ENCODE peak calls at places on chromosomes 1 and 21, in ten cellular contexts. I is stimulated activated CD8-positive, alpha-beta memory T cell treated with anti-CD3 and anti-CD28 coated beads, Interleukin-12 subunit alpha, Interleukin-12 subunit beta, amount 100 ng/mL, for 1 hour; V is C1 segment of cervical spinal cord; N is astrocyte of the spinal cord; T is HTR-8/SVneo; B is GM13977; U is AG08396; W is body of pancreas; J is left cardiac atrium; X is activated gamma-delta T cell treated with Interleukin-2 at 50 U/mL for 16 hours. H is an unnamed sample.

GRCh38 chr1:2031546-2032540 is 12.7 kb downstream of the GABRD start:
- DNase-seq in I (no peak), V (no peak), N (no peak), T (no peak), B (no peak), U (no peak), W (no peak), J (no peak), X (no peak), H (no peak)

GRCh38 chr21:43865471-43866181 is 603 bp downstream of the AGPAT3 start:
- DNase-seq in I (no peak), V (no peak), N (no peak), T (no peak), B (peak), U (peak), W (peak), J (peak), X (peak), H (no peak)

GRCh38 chr21:33380483-33380998 is 22.7 kb upstream of the IFNGR2 start:
- DNase-seq in I (peak), V (no peak), N (peak), T (peak), B (peak), U (peak), W (peak), J (peak), X (peak), H (peak)

GRCh38 chr1:151478140-151478812 is 19.0 kb upstream of the POGZ start:
- DNase-seq in I (no peak), V (no peak), N (no peak), T (no peak), B (peak), U (no peak), W (no peak), J (no peak), X (no peak), H (no peak)

GRCh38 chr21:33266050-33266783 is at the start of gene IL10RB:
- DNase-seq in I (peak), V (peak), N (peak), T (peak), B (peak), U (peak), W (peak), J (peak), X (peak), H (peak)

GRCh38 chr1:100400332-100400933 is 48.1 kb downstream of the CDC14A start:
- DNase-seq in I (peak), V (no peak), N (no peak), T (no peak), B (peak), U (no peak), W (no peak), J (peak), X (peak), H (no peak)

GRCh38 chr21:37939838-37940237 is 23.6 kb upstream of the KCNJ6 start:
- DNase-seq in I (no peak), V (no peak), N (no peak), T (no peak), B (no peak), U (no peak), W (no peak), J (no peak), X (no peak), H (no peak)

GRCh38 chr1:75053207-75053606 is 81.0 kb upstream of the LHX8 start:
- DNase-seq in I (no peak), V (no peak), N (no peak), T (no peak), B (no peak), U (no peak), W (no peak), J (no peak), X (no peak), H (no peak)

GRCh38 chr1:162885265-162885664 is 24.3 kb upstream of the CCDC190 start:
- DNase-seq in I (no peak), V (no peak), N (no peak), T (no peak), B (no peak), U (no peak), W (no peak), J (no peak), X (no peak), H (no peak)

GRCh38 chr1:215891673-215892072 is 324.6 kb downstream of the KCTD3 start:
- DNase-seq in I (no peak), V (no peak), N (no peak), T (no peak), B (no peak), U (no peak), W (no peak), J (no peak), X (no peak), H (no peak)

GRCh38 chr1:116472431-116472961 is 98.3 kb downstream of the CD58 start:
- DNase-seq in I (no peak), V (no peak), N (peak), T (no peak), B (no peak), U (no peak), W (no peak), J (no peak), X (no peak), H (no peak)

GRCh38 chr1:30892671-30893073 is 15.9 kb downstream of the SDC3 start:
- DNase-seq in I (no peak), V (no peak), N (no peak), T (no peak), B (no peak), U (no peak), W (no peak), J (no peak), X (no peak), H (no peak)